ENCODE peak calls at places on chromosomes 3 and 15, in five cellular contexts. W, H, T, M and Y are unnamed samples.
A peak's percentile ranks its signal among the peaks of the same experiment; 100 is the strongest.

GRCh38 chr15:65303687-65304392 is 637 bp upstream of the RNU5B-1 start:
- DNase-seq in W (peak; percentile 75), H (peak; percentile 79), T (peak; percentile 85), M (peak; percentile 63), Y (no peak)

GRCh38 chr15:76206325-76206976 is 104.8 kb downstream of the ETFA start:
- DNase-seq in W (peak; percentile 54), H (no peak), T (peak; percentile 79), M (peak; percentile 33), Y (no peak)

GRCh38 chr3:4907647-4908046 is 71.6 kb upstream of the BHLHE40 start:
- DNase-seq in W (no peak), H (no peak), T (no peak), M (no peak), Y (no peak)

GRCh38 chr3:122415762-122416654 is at the start of gene WDR5B:
- DNase-seq in W (peak; percentile 96), H (peak; percentile 99), T (peak; percentile 98), M (peak; percentile 92), Y (peak; percentile 98)

GRCh38 chr15:68352401-68353062 is 75.0 kb downstream of the FEM1B start:
- DNase-seq in W (no peak), H (peak; percentile 87), T (peak; percentile 96), M (peak; percentile 68), Y (no peak)

GRCh38 chr3:78048698-78049097 is 1008.8 kb downstream of the ROBO2 start:
- DNase-seq in W (no peak), H (no peak), T (no peak), M (no peak), Y (no peak)

GRCh38 chr3:58434990-58435389 is 1.4 kb upstream of the PDHB start:
- DNase-seq in W (no peak), H (no peak), T (peak; percentile 79), M (no peak), Y (no peak)

GRCh38 chr15:27059610-27060202 is 88.7 kb downstream of the GABRG3 start:
- DNase-seq in W (peak; percentile 2), H (no peak), T (no peak), M (no peak), Y (no peak)

GRCh38 chr3:48644898-48645760 is 9.9 kb upstream of the SLC26A6 start:
- DNase-seq in W (no peak), H (no peak), T (no peak), M (no peak), Y (no peak)

GRCh38 chr15:60179786-60180391 is 175.8 kb downstream of the FOXB1 start:
- DNase-seq in W (peak; percentile 58), H (no peak), T (no peak), M (no peak), Y (no peak)

GRCh38 chr3:377158-377561 is 180.6 kb downstream of the CHL1 start:
- DNase-seq in W (no peak), H (no peak), T (no peak), M (peak; percentile 33), Y (no peak)

GRCh38 chr3:148221303-148221702 is 476.4 kb upstream of the AGTR1 start:
- DNase-seq in W (no peak), H (no peak), T (no peak), M (no peak), Y (no peak)

GRCh38 chr15:66131200-66131599 is 122.3 kb downstream of the MEGF11 start:
- DNase-seq in W (no peak), H (no peak), T (no peak), M (no peak), Y (no peak)

GRCh38 chr3:60190073-60190472 is 1061.2 kb downstream of the FHIT start:
- DNase-seq in W (no peak), H (no peak), T (no peak), M (no peak), Y (no peak)

GRCh38 chr15:98649996-98650870 is 1.9 kb downstream of the IGF1R start:
- DNase-seq in W (peak; percentile 55), H (peak; percentile 78), T (peak; percentile 72), M (no peak), Y (no peak)

GRCh38 chr15:62932436-62932835 is 110.1 kb upstream of the TPM1 start:
- DNase-seq in W (no peak), H (no peak), T (no peak), M (no peak), Y (no peak)

GRCh38 chr3:140726061-140726460 is 48.2 kb downstream of the TRIM42 start:
- DNase-seq in W (no peak), H (no peak), T (no peak), M (no peak), Y (no peak)

GRCh38 chr3:12966847-12967750 is 106.1 kb downstream of the IQSEC1 start:
- DNase-seq in W (no peak), H (no peak), T (no peak), M (no peak), Y (no peak)

GRCh38 chr3:157782236-157782635 is 279.0 kb upstream of the VEPH1 start:
- DNase-seq in W (no peak), H (no peak), T (no peak), M (no peak), Y (no peak)

GRCh38 chr15:51171578-51171932 is 76.8 kb upstream of the TNFAIP8L3 start:
- DNase-seq in W (no peak), H (no peak), T (no peak), M (no peak), Y (no peak)

GRCh38 chr3:190155752-190156151 is 35.1 kb upstream of the P3H2 start:
- DNase-seq in W (peak; percentile 17), H (no peak), T (no peak), M (peak; percentile 79), Y (no peak)

GRCh38 chr3:12501360-12502020 is 17.2 kb downstream of the TSEN2 start:
- DNase-seq in W (no peak), H (no peak), T (no peak), M (no peak), Y (no peak)

GRCh38 chr3:109532257-109533216 is 195.2 kb upstream of the DPPA4 start:
- DNase-seq in W (peak; percentile 84), H (no peak), T (peak; percentile 67), M (peak; percentile 63), Y (no peak)

DNA sequence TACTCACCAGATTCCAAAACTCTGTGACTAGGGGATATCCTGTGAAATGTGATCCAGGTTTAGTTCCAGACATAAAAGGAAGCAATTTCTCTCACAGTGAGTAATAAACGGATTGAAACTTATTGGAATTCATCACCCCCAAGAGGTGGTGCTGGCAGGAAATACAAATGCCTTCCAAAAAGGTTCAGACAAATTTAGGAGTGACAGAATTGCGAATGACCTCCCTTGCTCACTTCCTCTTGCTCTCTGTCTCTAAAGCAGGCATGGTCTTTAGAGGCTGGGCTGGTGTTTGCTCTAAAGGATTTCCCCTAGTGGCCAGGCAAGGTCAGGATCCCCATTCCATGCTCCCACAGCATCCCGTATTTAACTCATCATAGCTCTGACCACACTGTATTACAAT is 449.4 kb upstream of the PPP2R3A start:
- DNase-seq in W (no peak), H (no peak), T (no peak), M (no peak), Y (no peak)
- TF ChIP-seq CTCF in W (no peak), H (no peak), T (no peak), M (no peak), Y (peak; percentile 67)

DNA sequence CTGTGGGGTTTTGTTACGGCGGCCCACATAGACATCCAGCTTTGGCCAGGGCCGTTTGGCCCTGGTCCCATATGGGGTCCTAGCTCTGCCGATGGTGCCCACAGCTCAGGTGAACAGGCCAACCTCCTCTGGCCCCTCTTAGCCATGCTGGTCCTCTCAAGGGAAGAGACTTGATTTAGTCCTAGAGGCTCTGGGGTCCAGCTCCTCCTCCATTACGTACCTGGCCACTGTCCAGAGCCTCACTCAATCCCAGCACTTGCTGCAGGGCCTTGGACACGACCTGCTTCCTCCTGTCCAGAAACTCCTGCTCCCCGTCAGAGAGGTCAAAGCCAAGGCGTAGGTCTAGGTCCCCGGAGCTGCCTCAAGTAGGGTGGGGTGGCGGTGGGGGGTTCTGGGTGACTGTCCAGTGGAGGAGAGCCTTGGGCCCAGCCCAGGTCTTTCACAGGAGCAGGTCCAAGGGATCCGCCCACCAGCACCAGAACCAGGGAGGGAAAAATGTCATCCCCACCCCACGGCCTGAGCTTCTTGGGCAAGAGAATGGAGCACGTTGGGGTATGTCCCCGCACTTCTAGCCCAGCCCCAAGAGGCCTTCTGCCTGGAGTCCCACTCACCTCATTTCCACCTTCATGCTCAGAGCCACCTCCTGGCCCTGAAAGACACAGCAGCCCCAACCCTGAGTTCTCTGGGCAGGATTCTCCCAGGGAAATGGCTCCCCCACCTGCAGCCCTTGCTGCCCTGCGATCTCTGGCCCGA is 6.8 kb downstream of the PLA2G4F start:
- DNase-seq in W (no peak), H (peak; percentile 62), T (no peak), M (no peak), Y (no peak)
- TF ChIP-seq CTCF in W (no peak), H (no peak), T (no peak), M (no peak), Y (no peak)

DNA sequence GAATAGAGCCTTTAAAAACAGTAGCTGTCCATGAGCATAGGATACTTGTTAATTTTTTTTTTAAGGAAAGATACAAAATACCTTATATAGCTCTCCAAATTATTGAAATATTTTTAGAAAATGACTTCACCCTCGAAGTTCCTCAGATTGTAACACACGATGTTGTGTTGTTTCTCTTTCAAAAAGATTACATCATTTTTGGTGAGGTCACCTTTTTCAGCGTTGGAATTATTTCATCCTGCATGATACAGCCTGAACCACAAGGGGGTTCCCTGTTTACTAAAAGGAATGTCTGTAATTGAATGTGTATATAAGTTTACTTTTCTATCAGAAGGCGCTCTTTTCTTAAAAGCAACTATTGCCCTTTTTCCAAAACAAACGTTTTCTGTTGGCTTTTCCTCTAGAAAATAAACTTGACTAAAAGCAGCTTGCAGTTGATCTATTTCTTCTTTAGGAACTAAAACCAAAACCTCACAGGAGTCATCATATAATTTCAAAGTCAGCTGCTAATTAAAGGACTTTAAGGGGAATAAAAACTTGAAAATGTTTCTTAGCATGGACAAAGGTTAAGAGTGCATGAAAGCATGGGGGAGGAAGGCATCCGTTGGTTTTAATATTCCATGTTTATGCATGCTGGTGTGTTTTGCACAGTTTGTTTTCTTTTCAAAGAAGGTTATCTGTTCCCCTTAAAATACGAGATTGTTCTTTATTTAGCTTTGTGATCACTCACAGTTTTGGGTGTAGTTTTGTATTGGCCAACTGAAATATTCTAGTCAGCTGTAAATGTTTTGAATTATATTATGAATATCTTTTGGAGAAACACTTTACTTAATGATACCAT is 29.4 kb downstream of the LYSMD4 start:
- DNase-seq in W (peak; percentile 53), H (no peak), T (no peak), M (peak; percentile 54), Y (no peak)
- TF ChIP-seq CTCF in W (peak; percentile 64), H (peak; percentile 33), T (peak; percentile 67), M (peak; percentile 58), Y (peak; percentile 69)

GRCh38 chr3:17800232-17800631 is 57.8 kb upstream of the TBC1D5 start:
- DNase-seq in W (no peak), H (no peak), T (no peak), M (no peak), Y (no peak)

GRCh38 chr3:17806201-17806600 is 63.8 kb upstream of the TBC1D5 start:
- DNase-seq in W (no peak), H (no peak), T (no peak), M (no peak), Y (no peak)

GRCh38 chr3:17805461-17805940 is 63.1 kb upstream of the TBC1D5 start:
- DNase-seq in W (no peak), H (no peak), T (no peak), M (no peak), Y (no peak)

GRCh38 chr3:17801131-17801530 is 58.7 kb upstream of the TBC1D5 start:
- DNase-seq in W (no peak), H (no peak), T (no peak), M (no peak), Y (no peak)

DNA sequence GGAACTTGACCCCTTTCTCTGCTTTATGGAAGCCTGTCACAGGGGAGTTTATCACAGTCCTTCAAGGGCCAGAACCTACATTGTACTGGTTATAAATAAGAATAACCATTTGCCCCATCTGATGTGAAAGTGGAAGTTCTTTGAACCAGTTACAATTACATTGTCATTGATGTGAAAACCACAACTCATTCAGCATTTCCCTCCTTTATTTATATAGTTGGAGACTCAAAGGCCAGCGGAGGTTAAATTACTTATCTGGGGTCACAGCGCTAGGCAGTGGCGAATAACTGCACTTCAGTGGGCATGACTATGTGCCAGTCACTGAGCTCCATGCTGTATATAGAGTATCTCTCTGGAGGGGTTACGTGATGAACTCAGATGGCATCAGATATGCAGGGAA is 60.6 kb upstream of the TBC1D5 start:
- DNase-seq in W (no peak), H (no peak), T (no peak), M (no peak), Y (no peak)
- TF ChIP-seq CTCF in W (no peak), H (no peak), T (no peak), M (no peak), Y (no peak)